ENCODE peak calls at places on chromosomes 3 and 15, in five cellular contexts. One of them, this sample, is unnamed.

GRCh38 chr3:172656602-172657001 is 54.3 kb downstream of the NCEH1 start:
- DNase-seq in OCI-LY7: no peak
- DNase-seq in hepatocyte: no peak
- DNase-seq in PC-3: no peak
- DNase-seq in neural progenitor cell: no peak
- DNase-seq in this sample: no peak

GRCh38 chr15:59657635-59658125 is 365 bp upstream of the GTF2A2 start:
- DNase-seq in OCI-LY7: no peak
- DNase-seq in hepatocyte: no peak
- DNase-seq in PC-3: no peak
- DNase-seq in neural progenitor cell: no peak
- DNase-seq in this sample: no peak

GRCh38 chr3:48820626-48821324 is 26.9 kb downstream of the PRKAR2A start:
- DNase-seq in OCI-LY7: no peak
- DNase-seq in hepatocyte: peak; percentile 9
- DNase-seq in PC-3: peak; percentile 45
- DNase-seq in neural progenitor cell: no peak
- DNase-seq in this sample: no peak

GRCh38 chr15:63256433-63256884 is 20.9 kb upstream of the APH1B start:
- DNase-seq in OCI-LY7: no peak
- DNase-seq in hepatocyte: peak; percentile 32
- DNase-seq in PC-3: peak; percentile 65
- DNase-seq in neural progenitor cell: peak; percentile 41
- DNase-seq in this sample: no peak

GRCh38 chr3:10437272-10437994 is 68.0 kb downstream of the ATP2B2 start:
- DNase-seq in OCI-LY7: no peak
- DNase-seq in hepatocyte: no peak
- DNase-seq in PC-3: peak; percentile 10
- DNase-seq in neural progenitor cell: no peak
- DNase-seq in this sample: no peak

GRCh38 chr3:53258600-53259426 is 3.0 kb upstream of the TKT start:
- DNase-seq in OCI-LY7: no peak
- DNase-seq in hepatocyte: no peak
- DNase-seq in PC-3: no peak
- DNase-seq in neural progenitor cell: peak; percentile 47
- DNase-seq in this sample: no peak

GRCh38 chr3:22284559-22284958 is 533.5 kb upstream of the ZNF385D start:
- DNase-seq in OCI-LY7: no peak
- DNase-seq in hepatocyte: no peak
- DNase-seq in PC-3: peak; percentile 78
- DNase-seq in neural progenitor cell: no peak
- DNase-seq in this sample: no peak

GRCh38 chr3:8987673-8988655 is 24.7 kb upstream of the RAD18 start:
- DNase-seq in OCI-LY7: peak; percentile 56
- DNase-seq in hepatocyte: peak; percentile 82
- DNase-seq in PC-3: peak; percentile 75
- DNase-seq in neural progenitor cell: peak; percentile 83
- DNase-seq in this sample: peak; percentile 63

GRCh38 chr3:156816091-156816793 is 9.9 kb upstream of the LEKR1 start:
- DNase-seq in OCI-LY7: no peak
- DNase-seq in hepatocyte: peak; percentile 83
- DNase-seq in PC-3: peak; percentile 46
- DNase-seq in neural progenitor cell: peak; percentile 79
- DNase-seq in this sample: no peak

GRCh38 chr3:157542711-157543485 is 39.7 kb upstream of the VEPH1 start:
- DNase-seq in OCI-LY7: no peak
- DNase-seq in hepatocyte: peak; percentile 78
- DNase-seq in PC-3: peak; percentile 85
- DNase-seq in neural progenitor cell: peak; percentile 72
- DNase-seq in this sample: no peak

GRCh38 chr15:97501291-97501690 is 459.2 kb upstream of the ARRDC4 start:
- DNase-seq in OCI-LY7: no peak
- DNase-seq in hepatocyte: no peak
- DNase-seq in PC-3: no peak
- DNase-seq in neural progenitor cell: no peak
- DNase-seq in this sample: no peak

GRCh38 chr15:97504031-97504430 is 456.5 kb upstream of the ARRDC4 start:
- DNase-seq in OCI-LY7: no peak
- DNase-seq in hepatocyte: peak; percentile 39
- DNase-seq in PC-3: peak; percentile 32
- DNase-seq in neural progenitor cell: no peak
- DNase-seq in this sample: no peak

GRCh38 chr15:97502038-97502437 is 458.5 kb upstream of the ARRDC4 start:
- DNase-seq in OCI-LY7: no peak
- DNase-seq in hepatocyte: no peak
- DNase-seq in PC-3: no peak
- DNase-seq in neural progenitor cell: no peak
- DNase-seq in this sample: no peak
- H2AFZ ChIP-seq in OCI-LY7: no peak overlapping the region
- H2AFZ ChIP-seq in hepatocyte: no peak overlapping the region
- H2AFZ ChIP-seq in PC-3: no peak overlapping the region
- H2AFZ ChIP-seq in neural progenitor cell: no peak overlapping the region
- H2AFZ ChIP-seq in this sample: no peak overlapping the region

GRCh38 chr3:118400086-118400485 is 634.6 kb downstream of the IGSF11 start:
- DNase-seq in OCI-LY7: no peak
- DNase-seq in hepatocyte: no peak
- DNase-seq in PC-3: no peak
- DNase-seq in neural progenitor cell: no peak
- DNase-seq in this sample: no peak
- H3K4me2 ChIP-seq in OCI-LY7: no peak overlapping the region
- H3K4me2 ChIP-seq in hepatocyte: no peak overlapping the region
- H3K4me2 ChIP-seq in PC-3: no peak overlapping the region
- H3K4me2 ChIP-seq in neural progenitor cell: no peak overlapping the region
- H3K4me2 ChIP-seq in this sample: no peak overlapping the region

GRCh38 chr3:149603126-149604074 is 54.4 kb downstream of the WWTR1 start:
- DNase-seq in OCI-LY7: no peak
- DNase-seq in hepatocyte: no peak
- DNase-seq in PC-3: no peak
- DNase-seq in neural progenitor cell: no peak
- DNase-seq in this sample: no peak
- TF ChIP-seq EZH2phosphoT487 in OCI-LY7: no peak
- TF ChIP-seq EZH2phosphoT487 in hepatocyte: no peak
- TF ChIP-seq EZH2phosphoT487 in PC-3: no peak
- TF ChIP-seq EZH2phosphoT487 in neural progenitor cell: no peak
- TF ChIP-seq EZH2phosphoT487 in this sample: no peak

DNA sequence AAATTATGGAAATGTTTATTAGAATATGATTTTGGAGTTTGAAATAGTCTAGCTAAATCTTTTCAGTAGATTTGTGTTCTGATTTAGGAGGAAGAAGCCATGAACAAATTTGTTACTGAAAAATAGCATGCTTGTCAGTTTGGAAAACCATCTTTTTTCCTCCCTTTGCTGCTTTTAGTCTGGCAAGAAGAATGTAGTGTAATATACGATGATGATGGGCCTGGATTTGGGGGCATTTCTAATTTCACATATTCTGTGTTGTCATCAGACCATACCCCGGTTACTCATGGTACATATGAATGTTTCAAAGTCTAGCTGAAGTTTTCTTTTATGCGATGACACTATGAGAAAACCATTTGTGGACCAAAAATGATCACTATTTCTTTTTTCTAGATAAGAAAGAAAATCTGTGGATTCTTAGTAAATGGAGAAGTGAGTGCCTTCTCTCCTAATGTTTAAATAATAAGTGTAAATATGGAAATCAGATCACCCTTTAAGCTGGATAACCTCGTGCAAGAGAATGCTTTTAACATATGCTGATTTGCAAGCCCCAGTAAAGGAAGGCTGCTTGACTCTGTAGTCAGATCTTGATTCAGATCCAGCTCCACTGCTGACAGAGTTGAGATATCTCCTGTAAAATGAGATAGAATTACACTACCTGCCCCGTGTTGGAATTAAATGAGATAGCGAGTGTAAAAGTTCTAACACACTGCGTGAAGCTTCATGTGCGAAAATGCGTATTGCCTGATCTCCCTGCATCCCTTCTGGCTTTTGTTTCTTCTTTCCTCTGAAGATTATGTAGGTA is 3.0 kb downstream of the MEF2A start:
- DNase-seq in OCI-LY7: no peak
- DNase-seq in hepatocyte: no peak
- DNase-seq in PC-3: no peak
- DNase-seq in neural progenitor cell: no peak
- DNase-seq in this sample: no peak
- H2AFZ ChIP-seq in OCI-LY7: no peak overlapping the region
- H2AFZ ChIP-seq in hepatocyte: no peak overlapping the region
- H2AFZ ChIP-seq in PC-3: no peak overlapping the region
- H2AFZ ChIP-seq in neural progenitor cell: no peak overlapping the region
- H2AFZ ChIP-seq in this sample: no peak overlapping the region

DNA sequence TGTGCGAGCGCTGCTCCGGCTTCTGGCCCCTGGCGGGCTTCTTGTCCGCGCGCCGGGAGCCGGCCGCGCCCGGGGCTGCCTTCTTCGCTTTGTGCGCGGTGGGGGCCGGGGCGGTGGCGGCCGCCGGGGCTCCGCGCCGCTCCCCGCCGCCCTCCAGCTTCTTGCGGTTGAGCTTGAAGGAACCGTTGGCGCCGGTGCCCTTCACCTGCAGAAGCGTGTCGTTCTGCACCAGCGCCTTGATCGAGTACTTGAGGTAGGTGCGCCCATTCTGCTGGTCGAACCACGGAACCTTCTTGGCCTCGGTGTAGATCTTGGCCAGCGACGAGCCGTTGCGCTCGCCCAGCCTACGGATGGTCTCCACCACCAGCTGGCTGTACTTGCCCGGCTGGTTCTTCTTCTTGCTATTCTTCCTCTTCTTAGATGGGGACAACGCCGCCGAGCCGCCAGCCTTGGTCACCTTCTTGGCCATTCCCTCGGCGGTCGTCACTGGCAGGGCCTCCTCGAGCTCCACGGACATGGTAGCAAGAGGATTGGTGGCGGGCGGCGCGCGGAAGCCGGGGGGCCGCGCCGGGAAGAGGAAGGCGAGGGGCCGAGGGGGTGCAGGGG is 36.8 kb downstream of the HMCES start:
- DNase-seq in OCI-LY7: peak; percentile 78
- DNase-seq in hepatocyte: no peak
- DNase-seq in PC-3: peak; percentile 9
- DNase-seq in neural progenitor cell: peak; percentile 38
- DNase-seq in this sample: peak; percentile 38
- H3K4me2 ChIP-seq in OCI-LY7: peak overlapping the region; percentile 87
- H3K4me2 ChIP-seq in hepatocyte: peak overlapping the region; percentile 90
- H3K4me2 ChIP-seq in PC-3: peak overlapping the region; percentile 88
- H3K4me2 ChIP-seq in neural progenitor cell: peak overlapping the region; percentile 80
- H3K4me2 ChIP-seq in this sample: peak overlapping the region; percentile 83

GRCh38 chr15:101773496-101774100 is 29.7 kb upstream of the OR4F6 start:
- DNase-seq in OCI-LY7: peak; percentile 11
- DNase-seq in hepatocyte: peak; percentile 32
- DNase-seq in PC-3: peak; percentile 19
- DNase-seq in neural progenitor cell: peak; percentile 20
- DNase-seq in this sample: peak; percentile 31
- TF ChIP-seq EZH2phosphoT487 in OCI-LY7: no peak
- TF ChIP-seq EZH2phosphoT487 in hepatocyte: no peak
- TF ChIP-seq EZH2phosphoT487 in PC-3: no peak
- TF ChIP-seq EZH2phosphoT487 in neural progenitor cell: no peak
- TF ChIP-seq EZH2phosphoT487 in this sample: no peak